ENCODE peak calls at places on chromosomes 2 and 18, in four cellular contexts. Q is fibroblast of lung; G is CD4-positive, alpha-beta memory T cell; O is mesenchymal stem cell. H is an unnamed sample.

GRCh38 chr2:120177973-120178372 is 45.2 kb downstream of the TMEM185B start:
- DNase-seq in G (no peak), O (no peak), Q (no peak), H (no peak)

GRCh38 chr2:121565389-121566250 is 34.9 kb downstream of the RNU4ATAC start:
- DNase-seq in G (no peak), Q (no peak), O (no peak), H (no peak)

GRCh38 chr2:58101500-58101899 is 54.9 kb downstream of the VRK2 start:
- DNase-seq in O (peak), G (no peak), Q (peak), H (no peak)

GRCh38 chr18:51028201-51028805 is 1.7 kb upstream of the SMAD4 start:
- DNase-seq in Q (peak), G (no peak), O (no peak), H (no peak)

GRCh38 chr18:55243852-55244251 is 284.6 kb upstream of the CCDC68 start:
- DNase-seq in G (no peak), Q (peak), O (no peak), H (no peak)

GRCh38 chr2:118249970-118250369 is 161.7 kb downstream of the INSIG2 start:
- DNase-seq in Q (peak), G (no peak), O (peak), H (no peak)

GRCh38 chr2:60306231-60306861 is 247.1 kb downstream of the BCL11A start:
- DNase-seq in O (no peak), G (no peak), Q (no peak), H (no peak)

GRCh38 chr2:213766465-213766891 is 482.2 kb downstream of the SPAG16 start:
- DNase-seq in O (peak), G (no peak), Q (peak), H (no peak)

GRCh38 chr18:41226186-41226585 is 728.8 kb upstream of the PIK3C3 start:
- DNase-seq in Q (peak), G (no peak), O (no peak), H (no peak)

GRCh38 chr18:36448384-36449290 is 151.1 kb downstream of the FHOD3 start:
- DNase-seq in O (no peak), Q (no peak), G (no peak), H (no peak)

GRCh38 chr18:8625693-8626092 is 16.5 kb downstream of the RAB12 start:
- DNase-seq in O (no peak), Q (no peak), G (no peak), H (no peak)

GRCh38 chr2:176589287-176589686 is 320.0 kb downstream of the MTX2 start:
- DNase-seq in O (no peak), Q (no peak), G (no peak), H (no peak)

GRCh38 chr18:26468931-26469340 is 79.4 kb downstream of the KCTD1 start:
- DNase-seq in Q (no peak), G (no peak), O (peak), H (no peak)

GRCh38 chr2:12008425-12009061 is 262.1 kb downstream of the LPIN1 start:
- DNase-seq in Q (peak), G (no peak), O (peak), H (no peak)

GRCh38 chr2:206783718-206784117 is 18.3 kb downstream of the FASTKD2 start:
- DNase-seq in G (no peak), Q (peak), O (peak), H (no peak)

GRCh38 chr2:136243638-136244557 is 125.9 kb upstream of the CXCR4 start:
- DNase-seq in Q (no peak), G (no peak), O (no peak), H (no peak)

GRCh38 chr18:75782826-75783225 is 355.3 kb upstream of the SMIM21 start:
- DNase-seq in Q (no peak), G (no peak), O (no peak), H (no peak)

GRCh38 chr2:15527074-15527739 is 33.9 kb downstream of the NBAS start:
- DNase-seq in Q (no peak), O (no peak), G (no peak), H (no peak)

GRCh38 chr2:230097841-230098240 is 29.1 kb upstream of the SLC16A14 start:
- DNase-seq in G (no peak), O (peak), Q (no peak), H (no peak)

GRCh38 chr2:54143780-54144179 is 28.4 kb downstream of the ACYP2 start:
- DNase-seq in O (no peak), G (no peak), Q (no peak), H (no peak)

GRCh38 chr2:240558229-240558885 is 569 bp upstream of the ANKMY1 start:
- DNase-seq in G (no peak), Q (no peak), O (no peak), H (no peak)

GRCh38 chr2:101151141-101151858 is at the start of gene TBC1D8:
- DNase-seq in O (peak), G (peak), Q (peak), H (peak)

GRCh38 chr2:170009209-170009608 is 168.7 kb upstream of the MYO3B start:
- DNase-seq in Q (no peak), O (no peak), G (no peak), H (no peak)

GRCh38 chr2:241833101-241833937 is 24.3 kb downstream of the NEU4 start:
- DNase-seq in Q (peak), G (no peak), O (no peak), H (no peak)

GRCh38 chr2:225471039-225471438 is 71.5 kb downstream of the NYAP2 start:
- DNase-seq in Q (no peak), G (no peak), O (no peak), H (no peak)

GRCh38 chr2:10659898-10660568 is 29.7 kb downstream of the NOL10 start:
- DNase-seq in O (peak), Q (peak), G (peak), H (peak)

GRCh38 chr2:25043241-25043867 is 1.5 kb downstream of the EFR3B start:
- DNase-seq in G (peak), Q (peak), O (peak), H (no peak)

DNA sequence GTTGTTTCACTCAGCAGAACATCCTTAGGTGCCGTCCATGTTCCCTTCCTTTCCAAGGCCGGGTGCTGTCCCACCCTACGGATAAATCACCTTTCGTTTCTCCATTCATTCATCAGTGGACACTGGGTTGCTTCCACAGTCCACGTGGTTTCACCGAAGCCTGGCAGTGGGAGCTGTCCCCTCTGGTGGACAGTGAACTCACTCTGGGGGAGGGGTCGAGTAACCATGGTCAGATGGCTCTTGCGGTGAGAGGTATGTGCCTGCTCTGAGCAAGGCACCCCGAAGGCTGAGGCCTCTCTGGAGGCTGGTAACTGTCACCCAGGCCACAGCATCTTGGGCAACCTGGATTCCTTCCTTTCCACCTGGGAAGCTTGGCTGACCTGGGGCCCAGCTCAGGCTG is 61.5 kb upstream of the TWIST2 start:
- DNase-seq in Q (no peak), O (no peak), G (no peak), H (no peak)
- H3K27ac ChIP-seq in Q (peak), O (no peak), G (no peak), H (no peak)

DNA sequence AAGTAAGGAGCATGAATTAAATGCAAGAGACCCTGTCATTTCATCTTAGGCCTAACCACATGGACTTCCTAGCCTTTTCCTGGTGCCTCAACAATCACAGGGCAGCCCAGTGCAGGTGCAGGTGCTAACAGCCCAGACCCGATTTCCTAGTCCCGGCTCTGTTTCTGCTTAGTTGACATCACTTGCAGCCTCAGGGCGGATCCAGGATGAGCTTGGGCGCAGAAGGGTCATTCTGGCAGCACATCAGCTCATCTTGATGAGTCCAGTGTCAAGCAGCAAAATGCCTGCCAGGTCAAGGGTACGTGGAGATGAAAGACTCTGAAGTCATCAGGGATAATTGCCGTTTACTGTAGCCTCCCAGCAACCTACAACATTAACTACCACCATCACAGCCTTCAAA is 39.5 kb upstream of the EFHD1 start:
- DNase-seq in G (no peak), Q (no peak), O (no peak), H (no peak)
- H3K27ac ChIP-seq in G (no peak), Q (no peak), O (no peak), H (no peak)

DNA sequence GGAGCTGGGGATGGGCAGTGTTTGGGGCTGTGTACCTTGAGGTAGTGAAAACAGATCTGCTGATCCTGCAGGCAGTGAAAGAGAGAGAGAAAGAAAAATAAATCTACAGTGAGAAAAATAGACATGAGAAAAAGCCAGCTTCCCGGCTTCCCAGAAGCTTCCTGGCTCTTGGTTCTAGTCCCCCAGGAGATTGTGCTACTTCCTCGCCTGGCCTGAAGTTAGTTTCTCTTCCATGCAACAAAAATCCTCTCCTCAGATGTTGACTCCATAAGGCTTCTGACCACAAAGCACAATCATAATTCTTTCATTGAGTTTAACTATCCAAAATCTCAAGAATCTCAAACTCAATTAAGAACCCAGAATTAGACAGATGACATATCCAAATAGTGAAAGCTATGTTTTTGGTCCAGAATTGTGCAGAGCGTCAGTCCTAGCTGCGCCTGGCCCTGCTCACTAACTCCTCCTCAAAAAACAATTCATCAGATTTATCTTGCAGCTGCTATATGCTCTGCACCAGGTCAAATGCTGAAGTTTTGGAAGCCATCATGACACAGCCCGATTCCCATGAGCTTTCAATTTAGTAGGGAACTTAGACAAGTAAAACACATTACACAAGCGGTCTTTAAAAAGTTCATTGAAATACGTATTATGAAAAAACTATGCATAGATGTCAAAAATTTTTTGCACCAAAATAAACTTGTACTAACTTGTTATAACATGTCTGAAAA is 20.1 kb upstream of the NAB1 start:
- DNase-seq in G (no peak), O (no peak), Q (no peak), H (no peak)
- H3K27ac ChIP-seq in G (no peak), O (no peak), Q (no peak), H (no peak)

DNA sequence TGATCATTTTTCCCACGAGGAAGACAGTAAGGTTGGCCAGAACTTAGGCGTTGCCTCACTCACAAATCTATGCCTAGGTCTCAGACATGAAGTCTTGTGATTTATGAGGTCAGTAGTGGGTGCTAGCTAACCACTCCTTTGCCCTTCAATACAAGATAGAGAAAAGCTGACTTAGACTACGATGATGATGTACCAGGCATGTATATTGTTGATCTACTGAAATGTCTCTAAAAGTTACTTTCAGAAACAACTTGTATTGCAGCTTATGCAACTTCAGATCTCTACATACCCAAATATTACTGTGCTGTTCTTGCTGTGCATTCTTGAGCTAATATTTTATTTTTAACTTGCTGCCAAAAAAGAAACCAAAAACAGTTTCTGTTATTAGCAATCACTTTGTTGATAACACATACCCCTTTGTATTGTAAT is 30.6 kb downstream of the MAPRE2 start:
- DNase-seq in Q (no peak), O (no peak), G (no peak), H (no peak)
- H3K27ac ChIP-seq in Q (no peak), O (no peak), G (no peak), H (no peak)

GRCh38 chr18:33716061-33716683 is 138.2 kb downstream of the ASXL3 start:
- DNase-seq in O (no peak), Q (peak), G (no peak), H (no peak)

GRCh38 chr18:33717339-33717738 is 139.3 kb downstream of the ASXL3 start:
- DNase-seq in O (no peak), G (no peak), Q (no peak), H (no peak)

DNA sequence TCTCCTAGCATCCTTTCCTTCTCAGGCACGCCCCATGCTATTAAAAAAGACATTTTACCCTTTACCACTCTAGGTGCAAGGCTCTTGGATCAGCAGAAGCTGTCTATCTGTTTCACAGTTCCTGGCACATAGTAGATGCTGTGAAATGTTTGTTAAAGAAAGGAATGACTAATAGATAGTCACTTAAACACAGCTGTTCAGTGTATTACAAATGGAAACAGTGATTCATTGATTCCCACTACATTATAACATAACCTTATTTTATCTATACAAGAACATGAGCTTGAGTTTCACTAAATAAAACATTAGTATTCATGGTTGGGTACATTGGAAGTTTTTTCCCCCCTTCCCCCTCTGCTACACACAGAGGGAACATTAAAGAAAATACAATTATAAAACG is 142.1 kb downstream of the ASXL3 start:
- DNase-seq in G (no peak), O (peak), Q (peak), H (no peak)
- H3K27ac ChIP-seq in G (no peak), O (no peak), Q (no peak), H (no peak)